ENCODE peak calls at places on chromosomes 13 and 19, in eight cellular contexts. K is lung; F is stimulated activated CD4-positive, alpha-beta T cell treated with anti-CD3 and anti-CD28 coated beads, TNF-alpha, amount 100 ng/mL, for 4 hours; Y is AG10803; D is fibroblast of lung; Q is renal cortical epithelial cell; A is activated CD4-positive, alpha-beta T cell treated with anti-CD3 and anti-CD28 coated beads, Interleukin-2, amount 50 U/mL, for 1 hour; P is COR-L47. C is an unnamed sample.

GRCh38 chr19:47272448-47273312 is 2.0 kb upstream of the INAFM1 start:
- DNase-seq in Q (no peak), F (no peak), P (no peak), K (no peak), A (no peak), D (peak), Y (peak), C (no peak)

GRCh38 chr13:42946927-42947326 is 45.1 kb downstream of the EPSTI1 start:
- DNase-seq in P (no peak), F (no peak), D (peak), Y (peak), K (no peak), A (no peak), Q (peak), C (no peak)

GRCh38 chr13:41085961-41086360 is 24.7 kb downstream of the WBP4 start:
- DNase-seq in K (no peak), P (no peak), A (no peak), Y (no peak), D (no peak), Q (no peak), F (no peak), C (no peak)

GRCh38 chr19:4396949-4397783 is 3.2 kb downstream of the SH3GL1 start:
- DNase-seq in F (no peak), A (no peak), Q (no peak), D (no peak), K (no peak), P (no peak), Y (peak), C (no peak)

GRCh38 chr19:32040246-32040645 is 305.2 kb upstream of the ZNF507 start:
- DNase-seq in K (no peak), Q (no peak), F (no peak), P (no peak), D (no peak), A (no peak), Y (no peak), C (no peak)

GRCh38 chr13:99392806-99393135 is 85.6 kb upstream of the GPR183 start:
- DNase-seq in F (no peak), Q (no peak), K (no peak), Y (no peak), D (no peak), A (no peak), P (no peak), C (no peak)

GRCh38 chr19:37928527-37929286 is 21.7 kb downstream of the SIPA1L3 start:
- DNase-seq in A (no peak), D (no peak), P (no peak), K (no peak), Q (no peak), Y (no peak), F (no peak), C (no peak)

GRCh38 chr13:89455741-89456140 is 1784.6 kb downstream of the SLITRK5 start:
- DNase-seq in D (peak), P (no peak), A (no peak), Q (peak), K (no peak), Y (no peak), F (no peak), C (no peak)

GRCh38 chr13:27449081-27449603 is 1.2 kb downstream of the MTIF3 start:
- DNase-seq in K (no peak), D (no peak), F (no peak), Y (no peak), Q (no peak), P (no peak), A (no peak), C (no peak)

GRCh38 chr19:47274891-47275865 is 493 bp downstream of the INAFM1 start:
- DNase-seq in D (peak), A (no peak), F (no peak), K (no peak), Y (peak), Q (no peak), P (no peak), C (no peak)

C was measured in cerebellar nuclear complex.